ENCODE peak calls at places on chromosomes 2 and 18, in six cellular contexts. T is RWPE2, O is right cardiac atrium, Y is midbrain, X is ELF-1, I is astrocyte of the hippocampus. L is an unnamed sample.
A peak's percentile ranks its signal among the peaks of the same experiment; 100 is the strongest.

GRCh38 chr2:217851191-217852020 is 151.4 kb downstream of the TNS1 start:
- DNase-seq in X (no peak), I (peak; percentile 55), Y (no peak), T (no peak), O (peak; percentile 78), L (peak; percentile 68)

GRCh38 chr2:75320893-75321292 is 121.6 kb upstream of the TACR1 start:
- DNase-seq in I (peak; percentile 32), X (no peak), O (no peak), Y (no peak), T (no peak), L (peak; percentile 31)

GRCh38 chr18:48914581-48915251 is 36.0 kb downstream of the SMAD7 start:
- DNase-seq in I (no peak), Y (no peak), O (peak; percentile 65), X (peak; percentile 8), T (no peak), L (no peak)

GRCh38 chr2:27236136-27236535 is 19.0 kb downstream of the CAD start:
- DNase-seq in I (no peak), Y (no peak), X (no peak), O (no peak), T (no peak), L (no peak)

GRCh38 chr2:71484354-71484753 is 31.0 kb downstream of the DYSF start:
- DNase-seq in O (no peak), Y (no peak), X (no peak), I (no peak), T (no peak), L (no peak)

GRCh38 chr2:121192576-121192975 is 92.4 kb downstream of the TFCP2L1 start:
- DNase-seq in I (no peak), Y (no peak), T (no peak), O (no peak), X (no peak), L (no peak)

GRCh38 chr2:29075894-29076700 is 1.8 kb upstream of the PCARE start:
- DNase-seq in O (no peak), Y (peak; percentile 91), I (peak; percentile 38), T (no peak), X (no peak), L (peak; percentile 44)

GRCh38 chr18:74083071-74083954 is 64.3 kb downstream of the FBXO15 start:
- DNase-seq in T (no peak), O (no peak), X (no peak), Y (no peak), I (no peak), L (no peak)

GRCh38 chr2:161994766-161995165 is 79.2 kb downstream of the DPP4 start:
- DNase-seq in O (no peak), T (no peak), X (no peak), I (no peak), Y (no peak), L (no peak)

GRCh38 chr18:26920644-26921043 is 55.1 kb upstream of the AQP4 start:
- DNase-seq in X (no peak), O (no peak), Y (no peak), I (no peak), T (no peak), L (no peak)

GRCh38 chr2:181430406-181431199 is 26.6 kb upstream of the ITGA4 start:
- DNase-seq in O (no peak), X (no peak), Y (no peak), T (no peak), I (peak; percentile 41), L (peak; percentile 2)

GRCh38 chr2:1590611-1591460 is 153.5 kb downstream of the PXDN start:
- DNase-seq in I (peak; percentile 36), O (no peak), Y (no peak), T (peak; percentile 43), X (peak; percentile 82), L (no peak)

GRCh38 chr2:139694327-139694726 is 914.1 kb upstream of the NXPH2 start:
- DNase-seq in Y (no peak), O (no peak), I (no peak), T (no peak), X (no peak), L (no peak)

GRCh38 chr18:4017479-4017878 is 437.6 kb downstream of the DLGAP1 start:
- DNase-seq in Y (no peak), O (no peak), I (no peak), T (no peak), X (peak; percentile 25), L (peak; percentile 2)

GRCh38 chr2:147792966-147793617 is 51.7 kb upstream of the ACVR2A start:
- DNase-seq in T (no peak), O (no peak), Y (no peak), X (no peak), I (peak; percentile 84), L (peak; percentile 66)

GRCh38 chr2:184679219-184680018 is 81.1 kb downstream of the ZNF804A start:
- DNase-seq in O (no peak), Y (no peak), I (no peak), T (no peak), X (no peak), L (no peak)

GRCh38 chr2:233290446-233290845 is 17.2 kb upstream of the SAG start:
- DNase-seq in I (no peak), Y (no peak), T (no peak), X (no peak), O (no peak), L (no peak)

GRCh38 chr2:237322564-237322963 is 91.4 kb downstream of the COL6A3 start:
- DNase-seq in I (no peak), O (no peak), Y (no peak), X (no peak), T (no peak), L (no peak)

GRCh38 chr2:197212344-197213262 is 98.0 kb downstream of the ANKRD44 start:
- DNase-seq in Y (peak; percentile 21), T (no peak), X (no peak), O (peak; percentile 57), I (no peak), L (peak; percentile 49)

GRCh38 chr18:56172527-56172926 is 465.9 kb downstream of the TXNL1 start:
- DNase-seq in O (no peak), X (no peak), T (no peak), Y (no peak), I (no peak), L (no peak)

GRCh38 chr18:55462652-55463051 is 125.3 kb downstream of the TCF4 start:
- DNase-seq in I (no peak), X (no peak), T (no peak), Y (no peak), O (no peak), L (no peak)

GRCh38 chr18:7784171-7784570 is 217.1 kb downstream of the PTPRM start:
- DNase-seq in I (peak; percentile 13), O (no peak), T (no peak), Y (no peak), X (peak; percentile 57), L (no peak)

GRCh38 chr2:234133004-234133403 is 82.5 kb downstream of the SPP2 start:
- DNase-seq in O (no peak), I (no peak), T (peak; percentile 79), X (no peak), Y (no peak), L (no peak)

GRCh38 chr2:189848276-189848675 is 64.0 kb downstream of the PMS1 start:
- DNase-seq in X (no peak), O (no peak), I (no peak), T (no peak), Y (no peak), L (no peak)

GRCh38 chr2:15668611-15669305 is 77.1 kb downstream of the DDX1 start:
- DNase-seq in O (no peak), I (peak; percentile 35), X (peak; percentile 49), T (no peak), Y (no peak), L (peak; percentile 33)

GRCh38 chr2:237431372-237431771 is 17.4 kb upstream of the COL6A3 start:
- DNase-seq in Y (no peak), O (no peak), I (peak; percentile 49), T (no peak), X (no peak), L (peak; percentile 93)

GRCh38 chr2:65049010-65049639 is 7.1 kb upstream of the CEP68 start:
- DNase-seq in I (no peak), T (no peak), X (peak; percentile 37), O (no peak), Y (no peak), L (no peak)

GRCh38 chr18:79516441-79516931 is 120.8 kb downstream of the NFATC1 start:
- DNase-seq in I (no peak), X (no peak), O (no peak), Y (no peak), T (peak; percentile 19), L (no peak)

GRCh38 chr2:202122975-202123765 is 50.1 kb downstream of the KIAA2012 start:
- DNase-seq in O (no peak), Y (no peak), X (peak; percentile 44), I (peak; percentile 53), T (no peak), L (peak; percentile 45)

GRCh38 chr2:133503323-133503722 is 64.9 kb downstream of the NCKAP5 start:
- DNase-seq in X (no peak), O (no peak), T (no peak), I (no peak), Y (no peak), L (no peak)

GRCh38 chr18:33051397-33051796 is 278.6 kb upstream of the KLHL14 start:
- DNase-seq in O (no peak), X (no peak), I (peak; percentile 6), Y (no peak), T (no peak), L (no peak)

GRCh38 chr2:186590538-186591441 is 934 bp downstream of the ITGAV start:
- DNase-seq in X (peak; percentile 37), T (no peak), O (no peak), I (peak; percentile 70), Y (peak; percentile 62), L (peak; percentile 45)

GRCh38 chr2:218320704-218321336 is 28.5 kb upstream of the TMBIM1 start:
- DNase-seq in O (no peak), Y (no peak), T (no peak), I (no peak), X (no peak), L (no peak)

GRCh38 chr2:196293751-196294486 is 122.5 kb upstream of the STK17B start:
- DNase-seq in I (peak; percentile 39), X (no peak), Y (no peak), T (no peak), O (no peak), L (peak; percentile 96)